ENCODE peak calls at places on chromosome 6, in eight cellular contexts. U, N, I, S, L, H, W and T are unnamed samples.

GRCh38 chr6:114785235-114786127 is 442.7 kb upstream of the HS3ST5 start:
- DNase-seq in U (no peak), L (no peak), N (no peak), S (no peak), I (peak), W (no peak), H (no peak), T (no peak)

GRCh38 chr6:112040933-112041332 is 13.0 kb upstream of the CCN6 start:
- DNase-seq in L (no peak), W (no peak), H (no peak), S (no peak), N (no peak), I (no peak), U (no peak), T (no peak)

GRCh38 chr6:147297663-147298313 is 93.6 kb downstream of the STXBP5 start:
- DNase-seq in H (no peak), L (no peak), N (no peak), U (no peak), W (no peak), S (no peak), I (peak), T (no peak)

GRCh38 chr6:163579111-163579879 is 164.8 kb downstream of the QKI start:
- DNase-seq in U (no peak), S (no peak), L (no peak), N (no peak), H (no peak), I (peak), W (no peak), T (no peak)

GRCh38 chr6:83417880-83418663 is 12.8 kb downstream of the ME1 start:
- DNase-seq in N (no peak), U (no peak), I (peak), L (no peak), W (peak), S (peak), H (no peak), T (peak)

GRCh38 chr6:134000443-134000842 is 47.4 kb downstream of the TBPL1 start:
- DNase-seq in I (no peak), N (no peak), S (no peak), W (no peak), H (no peak), L (no peak), U (no peak), T (no peak)

GRCh38 chr6:134316733-134317431 is 1.0 kb downstream of the SGK1 start:
- DNase-seq in N (no peak), W (no peak), I (no peak), U (no peak), S (no peak), L (no peak), H (no peak), T (no peak)

GRCh38 chr6:106609699-106610098 is 19.6 kb downstream of the RTN4IP1 start:
- DNase-seq in N (no peak), I (no peak), S (no peak), W (peak), U (no peak), H (no peak), L (no peak), T (no peak)

GRCh38 chr6:13624871-13625288 is 9.7 kb downstream of the NOL7 start:
- DNase-seq in S (no peak), U (no peak), I (peak), W (peak), N (no peak), L (no peak), H (peak), T (no peak)

GRCh38 chr6:147131728-147132127 is 72.5 kb upstream of the STXBP5 start:
- DNase-seq in L (no peak), H (no peak), S (no peak), W (peak), U (no peak), N (no peak), I (peak), T (no peak)

GRCh38 chr6:48476257-48476656 is 365.3 kb upstream of the PTCHD4 start:
- DNase-seq in H (no peak), W (peak), U (no peak), I (peak), N (no peak), L (no peak), S (no peak), T (no peak)

GRCh38 chr6:165645919-165646318 is 17.1 kb downstream of the PDE10A start:
- DNase-seq in U (no peak), H (no peak), S (no peak), L (no peak), N (no peak), W (no peak), I (no peak), T (no peak)

GRCh38 chr6:114435985-114436384 is 93.2 kb upstream of the HS3ST5 start:
- DNase-seq in L (no peak), H (no peak), N (no peak), S (no peak), U (no peak), I (no peak), W (no peak), T (no peak)

GRCh38 chr6:89610149-89610642 is 28.4 kb downstream of the LYRM2 start:
- DNase-seq in W (peak), N (peak), S (no peak), H (peak), L (peak), I (peak), U (peak), T (no peak)

GRCh38 chr6:89613790-89614189 is 24.8 kb downstream of the LYRM2 start:
- DNase-seq in W (no peak), S (no peak), H (no peak), U (no peak), I (no peak), L (no peak), N (no peak), T (no peak)

GRCh38 chr6:89615882-89616281 is 22.7 kb downstream of the LYRM2 start:
- DNase-seq in L (no peak), U (no peak), N (no peak), S (no peak), H (no peak), W (no peak), I (no peak), T (no peak)

GRCh38 chr6:89611666-89612065 is 26.9 kb downstream of the LYRM2 start:
- DNase-seq in W (no peak), N (no peak), U (no peak), H (no peak), S (no peak), L (no peak), I (peak), T (no peak)

GRCh38 chr6:89612121-89612520 is 26.4 kb downstream of the LYRM2 start:
- DNase-seq in N (no peak), H (no peak), I (no peak), S (no peak), W (no peak), U (no peak), L (no peak), T (no peak)
- TF ChIP-seq CTCF in N (no peak), H (no peak), I (no peak), S (no peak), W (no peak), U (no peak), L (no peak), T (no peak)

DNA sequence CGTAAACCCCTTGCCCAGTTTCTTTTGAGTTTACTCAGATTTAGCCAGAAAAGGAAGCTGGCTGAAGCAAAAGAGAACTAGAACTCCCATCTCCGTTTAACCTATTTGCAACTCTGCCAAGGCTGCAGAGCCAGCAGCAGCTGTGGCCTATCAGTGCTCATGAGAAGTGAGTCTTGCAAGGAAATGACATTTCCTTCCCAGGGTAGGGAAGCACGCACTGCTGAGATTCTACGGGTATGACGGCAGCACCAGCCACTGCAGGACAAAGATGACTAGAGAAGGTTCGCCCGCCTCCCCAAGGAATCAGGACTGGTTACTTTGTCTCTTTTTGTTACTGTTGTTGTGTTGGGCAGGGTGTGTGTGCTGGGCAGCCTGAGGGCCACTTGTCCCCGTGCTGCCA is 47.6 kb downstream of the PPP1R3G start:
- DNase-seq in I (peak), H (peak), U (no peak), L (no peak), W (no peak), S (peak), N (no peak), T (peak)
- H3K4me3 ChIP-seq in I (peak), H (peak), U (no peak), L (peak), W (no peak), S (no peak), N (no peak), T (no peak)

GRCh38 chr6:7142228-7142801 is 34.6 kb downstream of the RREB1 start:
- DNase-seq in L (no peak), H (no peak), U (no peak), W (no peak), N (peak), S (no peak), I (no peak), T (no peak)

GRCh38 chr6:7145269-7146078 is 37.7 kb downstream of the RREB1 start:
- DNase-seq in W (no peak), I (no peak), U (no peak), L (no peak), H (no peak), N (no peak), S (no peak), T (no peak)

GRCh38 chr6:7140631-7141366 is 33.0 kb downstream of the RREB1 start:
- DNase-seq in W (peak), S (no peak), U (peak), H (peak), I (peak), L (peak), N (peak), T (no peak)

GRCh38 chr6:7144810-7145209 is 37.0 kb downstream of the RREB1 start:
- DNase-seq in S (no peak), U (no peak), L (no peak), I (no peak), W (no peak), H (no peak), N (no peak), T (no peak)

DNA sequence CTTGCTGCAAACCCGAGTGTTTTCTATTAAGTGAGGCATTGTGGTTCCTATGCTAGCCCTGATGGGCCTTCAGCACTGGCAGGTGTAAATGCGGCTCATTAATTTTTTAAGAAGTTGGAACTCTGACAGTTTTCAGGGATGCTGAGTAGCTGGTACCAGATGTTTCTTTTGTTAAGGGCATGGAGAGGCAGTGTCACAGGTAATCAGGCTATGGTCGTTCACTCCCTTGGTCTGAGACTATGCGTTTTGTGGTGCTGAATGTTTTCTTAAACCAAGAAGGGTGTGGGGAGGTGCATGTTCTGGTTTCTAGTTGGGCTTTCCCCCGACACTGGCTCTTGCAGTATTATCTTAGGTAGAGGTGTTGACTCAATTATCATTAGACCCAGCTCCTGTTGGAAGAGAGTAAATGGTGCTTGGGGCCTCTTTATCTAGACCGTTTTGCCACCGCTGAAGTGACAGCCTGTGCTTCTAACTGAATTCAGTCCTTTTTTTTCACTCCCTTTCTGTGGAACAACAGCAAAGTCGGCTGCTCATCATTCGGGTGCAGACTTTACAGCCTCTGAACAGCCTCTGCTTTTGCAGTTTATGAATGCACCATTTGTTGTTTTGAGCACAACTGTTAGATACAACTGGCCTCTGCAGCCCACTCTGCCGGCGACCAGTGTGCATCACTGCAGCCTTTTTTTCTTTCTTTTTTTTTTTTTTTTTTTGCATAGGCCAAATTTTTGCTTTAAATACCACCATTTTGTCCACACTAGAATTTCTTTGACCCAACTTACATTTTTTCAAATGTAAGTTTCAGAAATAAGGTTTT is 35.6 kb downstream of the RREB1 start:
- DNase-seq in L (no peak), S (no peak), U (no peak), N (no peak), W (no peak), I (no peak), H (no peak), T (no peak)
- TF ChIP-seq CTCF in L (no peak), S (peak), U (no peak), N (no peak), W (no peak), I (peak), H (no peak), T (peak)

GRCh38 chr6:159174263-159174974 is 5.2 kb downstream of the FNDC1 start:
- DNase-seq in L (peak), I (peak), H (peak), U (peak), S (no peak), W (peak), N (peak), T (no peak)
- H3K4me3 ChIP-seq in L (no peak), I (no peak), H (no peak), U (peak), S (no peak), W (no peak), N (no peak), T (no peak)

GRCh38 chr6:102085257-102085656 is 691.7 kb downstream of the GRIK2 start:
- DNase-seq in W (no peak), S (no peak), I (no peak), L (no peak), H (no peak), U (no peak), N (no peak), T (no peak)
- TF ChIP-seq CTCF in W (no peak), S (no peak), I (no peak), L (no peak), H (no peak), U (no peak), N (no peak), T (no peak)

GRCh38 chr6:110543106-110543505 is 66.7 kb upstream of the SLC22A16 start:
- DNase-seq in W (no peak), U (no peak), H (no peak), I (no peak), L (no peak), N (no peak), S (no peak), T (no peak)
- H3K4me3 ChIP-seq in W (no peak), U (no peak), H (no peak), I (no peak), L (no peak), N (no peak), S (no peak), T (no peak)

GRCh38 chr6:355373-355772 is 36.2 kb upstream of the IRF4 start:
- DNase-seq in H (no peak), L (no peak), W (no peak), I (no peak), N (no peak), U (no peak), S (no peak), T (no peak)
- TF ChIP-seq CTCF in H (no peak), L (no peak), W (no peak), I (no peak), N (no peak), U (no peak), S (no peak), T (no peak)

GRCh38 chr6:24926192-24926591 is 9.6 kb downstream of the RIPOR2 start:
- DNase-seq in U (no peak), N (no peak), S (no peak), H (no peak), W (no peak), I (no peak), L (no peak), T (no peak)
- H3K4me3 ChIP-seq in U (peak), N (no peak), S (no peak), H (no peak), W (no peak), I (no peak), L (no peak), T (no peak)

DNA sequence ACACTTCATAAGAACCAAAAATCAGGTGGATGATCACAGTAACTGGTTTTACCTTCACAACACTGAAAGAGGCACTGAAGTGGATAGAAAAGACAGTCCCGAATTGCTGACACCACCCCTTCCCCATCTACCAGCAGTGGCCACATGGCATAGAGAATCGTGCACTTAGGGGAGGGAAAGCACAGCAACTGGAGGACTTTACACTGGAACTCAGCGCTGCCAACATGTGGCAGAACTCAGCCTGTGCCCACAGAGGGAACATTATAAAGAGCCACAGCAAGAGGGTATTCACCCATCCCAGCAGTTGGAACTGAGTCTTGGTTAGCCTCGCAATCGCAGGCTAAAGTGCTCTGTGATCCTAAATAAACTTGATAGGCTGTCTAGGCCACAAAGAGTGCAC is 6.5 kb upstream of the KIAA1586 start:
- DNase-seq in U (no peak), H (no peak), N (no peak), W (peak), L (no peak), S (no peak), I (no peak), T (no peak)
- TF ChIP-seq CTCF in U (no peak), H (peak), N (no peak), W (no peak), L (no peak), S (no peak), I (no peak), T (no peak)

DNA sequence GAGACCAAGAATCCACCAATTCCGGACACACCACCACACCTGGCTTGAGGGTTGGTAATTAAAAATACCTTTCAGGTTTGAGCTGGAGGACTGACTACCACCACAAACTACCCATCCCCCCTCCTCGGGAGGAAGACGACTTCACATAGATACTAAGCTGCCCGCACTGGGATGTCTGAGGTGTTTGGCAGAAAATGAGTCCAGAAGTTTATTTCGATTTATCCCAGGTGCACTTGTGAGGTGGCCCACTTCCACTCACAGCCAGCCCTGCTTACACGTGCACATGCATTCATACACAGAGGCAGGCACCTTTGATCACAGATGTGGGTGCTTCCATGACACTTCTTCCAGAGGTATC is 187.1 kb downstream of the ID4 start:
- DNase-seq in S (no peak), W (no peak), L (no peak), U (no peak), I (no peak), H (no peak), N (no peak), T (no peak)
- H3K4me3 ChIP-seq in S (no peak), W (no peak), L (no peak), U (no peak), I (no peak), H (no peak), N (no peak), T (no peak)